ENCODE peak calls at places on chromosomes 7 and 10, in seven cellular contexts. One of them, this sample, is unnamed. For H3K79me1, the result is how much of the 10 kb centered on the place peaks cover.

GRCh38 chr7:100008525-100008924 is 6.9 kb upstream of the ZKSCAN1 start:
- DNase-seq in H9: no peak
- DNase-seq in mesendoderm: no peak
- DNase-seq in IMR-90: no peak
- DNase-seq in H1: no peak
- DNase-seq in mesenchymal stem cell: no peak
- DNase-seq in trophoblast cell: peak
- DNase-seq in this sample: no peak

GRCh38 chr10:84606428-84606827 is 278.0 kb downstream of the CCSER2 start:
- DNase-seq in H9: no peak
- DNase-seq in mesendoderm: peak
- DNase-seq in IMR-90: no peak
- DNase-seq in H1: no peak
- DNase-seq in mesenchymal stem cell: no peak
- DNase-seq in trophoblast cell: no peak
- DNase-seq in this sample: no peak

GRCh38 chr7:80748302-80749042 is 110.0 kb downstream of the CD36 start:
- DNase-seq in H9: no peak
- DNase-seq in mesendoderm: no peak
- DNase-seq in IMR-90: no peak
- DNase-seq in H1: no peak
- DNase-seq in mesenchymal stem cell: no peak
- DNase-seq in trophoblast cell: no peak
- DNase-seq in this sample: no peak

GRCh38 chr7:23244335-23244635 is 2.3 kb upstream of the GPNMB start:
- DNase-seq in H9: no peak
- DNase-seq in mesendoderm: no peak
- DNase-seq in IMR-90: no peak
- DNase-seq in H1: no peak
- DNase-seq in mesenchymal stem cell: no peak
- DNase-seq in trophoblast cell: no peak
- DNase-seq in this sample: no peak

GRCh38 chr7:157490465-157490912 is 153.7 kb downstream of the DNAJB6 start:
- DNase-seq in H9: no peak
- DNase-seq in mesendoderm: no peak
- DNase-seq in IMR-90: peak
- DNase-seq in H1: no peak
- DNase-seq in mesenchymal stem cell: peak
- DNase-seq in trophoblast cell: peak
- DNase-seq in this sample: no peak

GRCh38 chr10:46527241-46527811 is 29.1 kb downstream of the GPRIN2 start:
- DNase-seq in H9: no peak
- DNase-seq in mesendoderm: no peak
- DNase-seq in IMR-90: no peak
- DNase-seq in H1: no peak
- DNase-seq in mesenchymal stem cell: no peak
- DNase-seq in trophoblast cell: no peak
- DNase-seq in this sample: no peak

GRCh38 chr7:45020915-45021314 is 20.9 kb downstream of the CCM2 start:
- DNase-seq in H9: no peak
- DNase-seq in mesendoderm: no peak
- DNase-seq in IMR-90: no peak
- DNase-seq in H1: no peak
- DNase-seq in mesenchymal stem cell: no peak
- DNase-seq in trophoblast cell: no peak
- DNase-seq in this sample: no peak

GRCh38 chr7:100396421-100396982 is 23.2 kb downstream of the PILRA start:
- DNase-seq in H9: no peak
- DNase-seq in mesendoderm: no peak
- DNase-seq in IMR-90: no peak
- DNase-seq in H1: no peak
- DNase-seq in mesenchymal stem cell: no peak
- DNase-seq in trophoblast cell: peak
- DNase-seq in this sample: no peak

GRCh38 chr7:151192002-151192539 is 5.0 kb upstream of the ASB10 start:
- DNase-seq in H9: no peak
- DNase-seq in mesendoderm: no peak
- DNase-seq in IMR-90: no peak
- DNase-seq in H1: no peak
- DNase-seq in mesenchymal stem cell: no peak
- DNase-seq in trophoblast cell: no peak
- DNase-seq in this sample: no peak

GRCh38 chr10:13942030-13942429 is 355.3 kb downstream of the PRPF18 start:
- DNase-seq in H9: no peak
- DNase-seq in mesendoderm: no peak
- DNase-seq in IMR-90: no peak
- DNase-seq in H1: no peak
- DNase-seq in mesenchymal stem cell: no peak
- DNase-seq in trophoblast cell: peak
- DNase-seq in this sample: no peak

GRCh38 chr10:13158401-13158800 is 3.0 kb upstream of the MCM10 start:
- DNase-seq in H9: no peak
- DNase-seq in mesendoderm: no peak
- DNase-seq in IMR-90: no peak
- DNase-seq in H1: no peak
- DNase-seq in mesenchymal stem cell: no peak
- DNase-seq in trophoblast cell: peak
- DNase-seq in this sample: no peak

GRCh38 chr7:100080895-100081534 is 508 bp downstream of the ZNF3 start:
- DNase-seq in H9: no peak
- DNase-seq in mesendoderm: peak
- DNase-seq in IMR-90: peak
- DNase-seq in H1: no peak
- DNase-seq in mesenchymal stem cell: peak
- DNase-seq in trophoblast cell: peak
- DNase-seq in this sample: no peak

GRCh38 chr7:43590862-43591550 is 8.1 kb downstream of the STK17A start:
- DNase-seq in H9: no peak
- DNase-seq in mesendoderm: no peak
- DNase-seq in IMR-90: no peak
- DNase-seq in H1: no peak
- DNase-seq in mesenchymal stem cell: no peak
- DNase-seq in trophoblast cell: no peak
- DNase-seq in this sample: no peak

GRCh38 chr10:14146005-14146404 is 184.7 kb downstream of the FRMD4A start:
- DNase-seq in H9: no peak
- DNase-seq in mesendoderm: no peak
- DNase-seq in IMR-90: peak
- DNase-seq in H1: no peak
- DNase-seq in mesenchymal stem cell: peak
- DNase-seq in trophoblast cell: peak
- DNase-seq in this sample: no peak

GRCh38 chr7:147013820-147014219 is 897.2 kb downstream of the CNTNAP2 start:
- DNase-seq in H9: no peak
- DNase-seq in mesendoderm: no peak
- DNase-seq in IMR-90: no peak
- DNase-seq in H1: no peak
- DNase-seq in mesenchymal stem cell: no peak
- DNase-seq in trophoblast cell: no peak
- DNase-seq in this sample: no peak

GRCh38 chr7:36071605-36072004 is 81.4 kb upstream of the EEPD1 start:
- DNase-seq in H9: no peak
- DNase-seq in mesendoderm: no peak
- DNase-seq in IMR-90: no peak
- DNase-seq in H1: no peak
- DNase-seq in mesenchymal stem cell: no peak
- DNase-seq in trophoblast cell: peak
- DNase-seq in this sample: no peak

GRCh38 chr7:7178081-7178480 is 4.3 kb upstream of the C1GALT1 start:
- DNase-seq in H9: no peak
- DNase-seq in mesendoderm: no peak
- DNase-seq in IMR-90: no peak
- DNase-seq in H1: no peak
- DNase-seq in mesenchymal stem cell: no peak
- DNase-seq in trophoblast cell: peak
- DNase-seq in this sample: no peak

GRCh38 chr7:17020250-17020649 is 138.5 kb upstream of the AGR3 start:
- DNase-seq in H9: no peak
- DNase-seq in mesendoderm: no peak
- DNase-seq in IMR-90: no peak
- DNase-seq in H1: no peak
- DNase-seq in mesenchymal stem cell: no peak
- DNase-seq in trophoblast cell: no peak
- DNase-seq in this sample: no peak

GRCh38 chr7:17016402-17017010 is 134.7 kb upstream of the AGR3 start:
- DNase-seq in H9: no peak
- DNase-seq in mesendoderm: no peak
- DNase-seq in IMR-90: no peak
- DNase-seq in H1: no peak
- DNase-seq in mesenchymal stem cell: no peak
- DNase-seq in trophoblast cell: peak
- DNase-seq in this sample: no peak

GRCh38 chr7:17019106-17019505 is 137.3 kb upstream of the AGR3 start:
- DNase-seq in H9: no peak
- DNase-seq in mesendoderm: no peak
- DNase-seq in IMR-90: no peak
- DNase-seq in H1: no peak
- DNase-seq in mesenchymal stem cell: no peak
- DNase-seq in trophoblast cell: no peak
- DNase-seq in this sample: no peak

GRCh38 chr7:17022915-17023314 is 141.1 kb upstream of the AGR3 start:
- DNase-seq in H9: no peak
- DNase-seq in mesendoderm: no peak
- DNase-seq in IMR-90: no peak
- DNase-seq in H1: no peak
- DNase-seq in mesenchymal stem cell: no peak
- DNase-seq in trophoblast cell: no peak
- DNase-seq in this sample: no peak

DNA sequence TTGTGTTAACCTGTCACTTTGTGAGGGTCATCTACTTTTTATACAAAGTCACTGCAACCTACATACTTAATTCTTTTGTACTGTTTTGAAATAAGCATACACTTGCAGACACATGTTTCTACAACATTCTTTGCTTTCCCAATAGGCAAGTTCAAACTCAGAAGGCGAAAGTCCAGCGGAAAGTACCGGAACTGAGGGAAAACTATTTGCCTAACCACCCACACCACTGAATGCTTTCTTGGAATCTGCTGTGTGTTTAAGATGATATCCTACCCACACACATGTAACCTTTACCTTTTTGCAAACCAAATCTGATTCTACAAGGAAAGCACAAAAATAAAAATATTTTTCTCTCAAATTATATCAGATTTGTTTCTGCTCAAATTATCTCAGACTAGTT is 139.4 kb upstream of the AGR3 start:
- DNase-seq in H9: no peak
- DNase-seq in mesendoderm: no peak
- DNase-seq in IMR-90: peak
- DNase-seq in H1: no peak
- DNase-seq in mesenchymal stem cell: no peak
- DNase-seq in trophoblast cell: peak
- DNase-seq in this sample: no peak
- H3K79me1 ChIP-seq in H9: under half
- H3K79me1 ChIP-seq in mesendoderm: under half
- H3K79me1 ChIP-seq in IMR-90: under half
- H3K79me1 ChIP-seq in H1: under half
- H3K79me1 ChIP-seq in mesenchymal stem cell: under half
- H3K79me1 ChIP-seq in trophoblast cell: under half
- H3K79me1 ChIP-seq in this sample: under half

GRCh38 chr10:97396056-97396455 is 5.1 kb downstream of the RRP12 start:
- DNase-seq in H9: no peak
- DNase-seq in mesendoderm: no peak
- DNase-seq in IMR-90: no peak
- DNase-seq in H1: no peak
- DNase-seq in mesenchymal stem cell: peak
- DNase-seq in trophoblast cell: no peak
- DNase-seq in this sample: no peak
- H3K79me1 ChIP-seq in H9: under half
- H3K79me1 ChIP-seq in mesendoderm: under half
- H3K79me1 ChIP-seq in IMR-90: under half
- H3K79me1 ChIP-seq in H1: under half
- H3K79me1 ChIP-seq in mesenchymal stem cell: under half
- H3K79me1 ChIP-seq in trophoblast cell: under half
- H3K79me1 ChIP-seq in this sample: under half

GRCh38 chr7:2782565-2782964 is 61.5 kb downstream of the GNA12 start:
- DNase-seq in H9: no peak
- DNase-seq in mesendoderm: no peak
- DNase-seq in IMR-90: no peak
- DNase-seq in H1: no peak
- DNase-seq in mesenchymal stem cell: no peak
- DNase-seq in trophoblast cell: no peak
- DNase-seq in this sample: no peak

GRCh38 chr7:2785071-2785500 is 59.0 kb downstream of the GNA12 start:
- DNase-seq in H9: no peak
- DNase-seq in mesendoderm: peak
- DNase-seq in IMR-90: peak
- DNase-seq in H1: no peak
- DNase-seq in mesenchymal stem cell: peak
- DNase-seq in trophoblast cell: peak
- DNase-seq in this sample: no peak

GRCh38 chr7:2777898-2778535 is 66.1 kb downstream of the GNA12 start:
- DNase-seq in H9: no peak
- DNase-seq in mesendoderm: no peak
- DNase-seq in IMR-90: no peak
- DNase-seq in H1: no peak
- DNase-seq in mesenchymal stem cell: no peak
- DNase-seq in trophoblast cell: no peak
- DNase-seq in this sample: no peak

GRCh38 chr7:2779086-2779485 is 65.0 kb downstream of the GNA12 start:
- DNase-seq in H9: no peak
- DNase-seq in mesendoderm: no peak
- DNase-seq in IMR-90: no peak
- DNase-seq in H1: no peak
- DNase-seq in mesenchymal stem cell: peak
- DNase-seq in trophoblast cell: peak
- DNase-seq in this sample: no peak

DNA sequence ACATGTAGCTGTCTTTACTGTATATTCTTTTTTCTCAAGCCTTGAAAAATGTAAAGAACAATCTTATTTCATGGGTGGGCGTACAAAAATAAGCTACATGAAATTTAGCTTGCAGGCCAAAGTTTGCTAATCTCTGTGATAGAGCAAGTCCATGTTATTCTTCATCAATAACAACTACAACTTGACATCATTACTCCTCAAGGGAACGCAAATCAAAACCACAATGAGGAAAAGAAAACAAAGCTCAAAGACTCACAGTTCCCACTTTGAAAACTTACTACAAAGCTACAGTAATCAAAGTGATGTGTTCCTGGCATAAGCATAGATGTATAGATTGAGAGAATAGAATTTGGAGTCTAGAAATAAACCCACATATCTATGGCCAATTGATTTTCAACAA is 62.5 kb downstream of the GNA12 start:
- DNase-seq in H9: no peak
- DNase-seq in mesendoderm: no peak
- DNase-seq in IMR-90: peak
- DNase-seq in H1: no peak
- DNase-seq in mesenchymal stem cell: no peak
- DNase-seq in trophoblast cell: no peak
- DNase-seq in this sample: no peak
- H3K79me1 ChIP-seq in H9: under half
- H3K79me1 ChIP-seq in mesendoderm: under half
- H3K79me1 ChIP-seq in IMR-90: under half
- H3K79me1 ChIP-seq in H1: under half
- H3K79me1 ChIP-seq in mesenchymal stem cell: under half
- H3K79me1 ChIP-seq in trophoblast cell: under half
- H3K79me1 ChIP-seq in this sample: under half

GRCh38 chr10:66519616-66520015 is 406.2 kb upstream of the LRRTM3 start:
- DNase-seq in H9: no peak
- DNase-seq in mesendoderm: no peak
- DNase-seq in IMR-90: no peak
- DNase-seq in H1: no peak
- DNase-seq in mesenchymal stem cell: no peak
- DNase-seq in trophoblast cell: no peak
- DNase-seq in this sample: no peak

GRCh38 chr10:66513504-66513903 is 412.3 kb upstream of the LRRTM3 start:
- DNase-seq in H9: no peak
- DNase-seq in mesendoderm: no peak
- DNase-seq in IMR-90: no peak
- DNase-seq in H1: no peak
- DNase-seq in mesenchymal stem cell: no peak
- DNase-seq in trophoblast cell: no peak
- DNase-seq in this sample: no peak

GRCh38 chr10:66514666-66515065 is 411.2 kb upstream of the LRRTM3 start:
- DNase-seq in H9: no peak
- DNase-seq in mesendoderm: no peak
- DNase-seq in IMR-90: no peak
- DNase-seq in H1: no peak
- DNase-seq in mesenchymal stem cell: no peak
- DNase-seq in trophoblast cell: no peak
- DNase-seq in this sample: no peak
- H3K79me1 ChIP-seq in H9: under half
- H3K79me1 ChIP-seq in mesendoderm: under half
- H3K79me1 ChIP-seq in IMR-90: under half
- H3K79me1 ChIP-seq in H1: under half
- H3K79me1 ChIP-seq in mesenchymal stem cell: under half
- H3K79me1 ChIP-seq in trophoblast cell: under half
- H3K79me1 ChIP-seq in this sample: under half

This sample was measured in neuronal stem cell.